ENCODE peak calls at places on chromosome 6, in eight cellular contexts. One of them, this sample, is unnamed.

GRCh38 chr6:67698534-67698933 is 936.5 kb upstream of the ADGRB3 start:
- DNase-seq in tibial nerve: no peak
- DNase-seq in NCI-H1417: no peak
- DNase-seq in posterior cingulate gyrus: no peak
- DNase-seq in B cell: no peak
- DNase-seq in ACHN: no peak
- DNase-seq in right cardiac atrium: no peak
- DNase-seq in GM03348: no peak
- DNase-seq in this sample: peak; percentile 43

GRCh38 chr6:1821188-1822183 is 211.8 kb downstream of the FOXC1 start:
- DNase-seq in tibial nerve: no peak
- DNase-seq in NCI-H1417: peak; percentile 45
- DNase-seq in posterior cingulate gyrus: no peak
- DNase-seq in B cell: no peak
- DNase-seq in ACHN: no peak
- DNase-seq in right cardiac atrium: no peak
- DNase-seq in GM03348: peak; percentile 72
- DNase-seq in this sample: peak; percentile 32

GRCh38 chr6:12527339-12527738 is 189.2 kb upstream of the PHACTR1 start:
- DNase-seq in tibial nerve: no peak
- DNase-seq in NCI-H1417: no peak
- DNase-seq in posterior cingulate gyrus: no peak
- DNase-seq in B cell: no peak
- DNase-seq in ACHN: no peak
- DNase-seq in right cardiac atrium: no peak
- DNase-seq in GM03348: no peak
- DNase-seq in this sample: no peak

GRCh38 chr6:135722679-135723078 is 128.8 kb upstream of the PDE7B start:
- DNase-seq in tibial nerve: no peak
- DNase-seq in NCI-H1417: no peak
- DNase-seq in posterior cingulate gyrus: no peak
- DNase-seq in B cell: no peak
- DNase-seq in ACHN: peak; percentile 94
- DNase-seq in right cardiac atrium: no peak
- DNase-seq in GM03348: peak; percentile 58
- DNase-seq in this sample: no peak

GRCh38 chr6:152976749-152977148 is 6.1 kb downstream of the FBXO5 start:
- DNase-seq in tibial nerve: no peak
- DNase-seq in NCI-H1417: no peak
- DNase-seq in posterior cingulate gyrus: no peak
- DNase-seq in B cell: no peak
- DNase-seq in ACHN: no peak
- DNase-seq in right cardiac atrium: no peak
- DNase-seq in GM03348: no peak
- DNase-seq in this sample: no peak

GRCh38 chr6:16802071-16802470 is 40.8 kb upstream of the ATXN1 start:
- DNase-seq in tibial nerve: no peak
- DNase-seq in NCI-H1417: no peak
- DNase-seq in posterior cingulate gyrus: no peak
- DNase-seq in B cell: no peak
- DNase-seq in ACHN: no peak
- DNase-seq in right cardiac atrium: no peak
- DNase-seq in GM03348: peak; percentile 87
- DNase-seq in this sample: no peak

GRCh38 chr6:21740719-21741118 is 147.2 kb downstream of the SOX4 start:
- DNase-seq in tibial nerve: no peak
- DNase-seq in NCI-H1417: no peak
- DNase-seq in posterior cingulate gyrus: no peak
- DNase-seq in B cell: no peak
- DNase-seq in ACHN: no peak
- DNase-seq in right cardiac atrium: no peak
- DNase-seq in GM03348: no peak
- DNase-seq in this sample: peak; percentile 46

GRCh38 chr6:12842126-12842525 is 125.6 kb downstream of the PHACTR1 start:
- DNase-seq in tibial nerve: no peak
- DNase-seq in NCI-H1417: no peak
- DNase-seq in posterior cingulate gyrus: no peak
- DNase-seq in B cell: no peak
- DNase-seq in ACHN: no peak
- DNase-seq in right cardiac atrium: no peak
- DNase-seq in GM03348: peak; percentile 15
- DNase-seq in this sample: no peak

GRCh38 chr6:42556462-42556861 is 7.4 kb upstream of the UBR2 start:
- DNase-seq in tibial nerve: no peak
- DNase-seq in NCI-H1417: no peak
- DNase-seq in posterior cingulate gyrus: no peak
- DNase-seq in B cell: no peak
- DNase-seq in ACHN: no peak
- DNase-seq in right cardiac atrium: no peak
- DNase-seq in GM03348: no peak
- DNase-seq in this sample: no peak

GRCh38 chr6:116268589-116269293 is 11.0 kb downstream of the TSPYL1 start:
- DNase-seq in tibial nerve: no peak
- DNase-seq in NCI-H1417: peak; percentile 53
- DNase-seq in posterior cingulate gyrus: no peak
- DNase-seq in B cell: no peak
- DNase-seq in ACHN: peak; percentile 81
- DNase-seq in right cardiac atrium: no peak
- DNase-seq in GM03348: peak; percentile 69
- DNase-seq in this sample: peak; percentile 51

GRCh38 chr6:14671261-14671681 is 553.7 kb downstream of the CD83 start:
- DNase-seq in tibial nerve: no peak
- DNase-seq in NCI-H1417: no peak
- DNase-seq in posterior cingulate gyrus: no peak
- DNase-seq in B cell: no peak
- DNase-seq in ACHN: no peak
- DNase-seq in right cardiac atrium: peak; percentile 75
- DNase-seq in GM03348: peak; percentile 37
- DNase-seq in this sample: no peak

GRCh38 chr6:13526718-13527668 is 39.6 kb upstream of the GFOD1 start:
- DNase-seq in tibial nerve: no peak
- DNase-seq in NCI-H1417: no peak
- DNase-seq in posterior cingulate gyrus: no peak
- DNase-seq in B cell: peak; percentile 82
- DNase-seq in ACHN: no peak
- DNase-seq in right cardiac atrium: peak; percentile 54
- DNase-seq in GM03348: no peak
- DNase-seq in this sample: peak; percentile 73

GRCh38 chr6:32152414-32153251 is 894 bp upstream of the PRRT1 start:
- DNase-seq in tibial nerve: no peak
- DNase-seq in NCI-H1417: peak; percentile 1
- DNase-seq in posterior cingulate gyrus: no peak
- DNase-seq in B cell: no peak
- DNase-seq in ACHN: peak; percentile 47
- DNase-seq in right cardiac atrium: peak; percentile 73
- DNase-seq in GM03348: peak; percentile 26
- DNase-seq in this sample: no peak

GRCh38 chr6:63504777-63505384 is 67.4 kb upstream of the LOC128125822 start:
- DNase-seq in tibial nerve: no peak
- DNase-seq in NCI-H1417: no peak
- DNase-seq in posterior cingulate gyrus: no peak
- DNase-seq in B cell: no peak
- DNase-seq in ACHN: no peak
- DNase-seq in right cardiac atrium: no peak
- DNase-seq in GM03348: no peak
- DNase-seq in this sample: no peak

GRCh38 chr6:116500969-116501433 is 10.4 kb upstream of the CALHM5 start:
- DNase-seq in tibial nerve: no peak
- DNase-seq in NCI-H1417: no peak
- DNase-seq in posterior cingulate gyrus: no peak
- DNase-seq in B cell: no peak
- DNase-seq in ACHN: no peak
- DNase-seq in right cardiac atrium: peak; percentile 28
- DNase-seq in GM03348: no peak
- DNase-seq in this sample: no peak

GRCh38 chr6:46062312-46062711 is 46.7 kb upstream of the CLIC5 start:
- DNase-seq in tibial nerve: no peak
- DNase-seq in NCI-H1417: peak; percentile 41
- DNase-seq in posterior cingulate gyrus: no peak
- DNase-seq in B cell: no peak
- DNase-seq in ACHN: no peak
- DNase-seq in right cardiac atrium: no peak
- DNase-seq in GM03348: no peak
- DNase-seq in this sample: peak; percentile 56

GRCh38 chr6:6790891-6791290 is 202.4 kb downstream of the LY86 start:
- DNase-seq in tibial nerve: no peak
- DNase-seq in NCI-H1417: no peak
- DNase-seq in posterior cingulate gyrus: no peak
- DNase-seq in B cell: no peak
- DNase-seq in ACHN: peak; percentile 90
- DNase-seq in right cardiac atrium: no peak
- DNase-seq in GM03348: no peak
- DNase-seq in this sample: no peak

GRCh38 chr6:17361013-17361412 is 32.4 kb upstream of the CAP2 start:
- DNase-seq in tibial nerve: no peak
- DNase-seq in NCI-H1417: no peak
- DNase-seq in posterior cingulate gyrus: no peak
- DNase-seq in B cell: no peak
- DNase-seq in ACHN: no peak
- DNase-seq in right cardiac atrium: no peak
- DNase-seq in GM03348: no peak
- DNase-seq in this sample: no peak

This sample was measured in DMS153.